ENCODE peak calls at places on chromosome X, in eight cellular contexts. One of them, this sample, is unnamed.

GRCh38 chrX:125497667-125498066 is 178.0 kb downstream of the TEX13C start:
- DNase-seq in KBM-7: no peak
- DNase-seq in NCI-H345: no peak
- DNase-seq in cardiac muscle cell: no peak
- DNase-seq in stromal cell of bone marrow: no peak
- DNase-seq in caudate nucleus: no peak
- DNase-seq in ecto neural progenitor cell: no peak
- DNase-seq in foreskin fibroblast: no peak
- DNase-seq in this sample: no peak

GRCh38 chrX:45233541-45233940 is 32.9 kb upstream of the DIPK2B start:
- DNase-seq in KBM-7: no peak
- DNase-seq in cardiac muscle cell: no peak
- DNase-seq in stromal cell of bone marrow: peak; percentile 13
- DNase-seq in NCI-H345: no peak
- DNase-seq in foreskin fibroblast: peak; percentile 2
- DNase-seq in ecto neural progenitor cell: no peak
- DNase-seq in caudate nucleus: no peak
- DNase-seq in this sample: no peak

GRCh38 chrX:41265615-41266014 is 68.3 kb upstream of the DDX3X start:
- DNase-seq in KBM-7: peak; percentile 38
- DNase-seq in foreskin fibroblast: peak; percentile 46
- DNase-seq in caudate nucleus: no peak
- DNase-seq in cardiac muscle cell: no peak
- DNase-seq in stromal cell of bone marrow: peak; percentile 86
- DNase-seq in NCI-H345: no peak
- DNase-seq in ecto neural progenitor cell: no peak
- DNase-seq in this sample: no peak

GRCh38 chrX:2685886-2686285 is 5.2 kb upstream of the CD99 start:
- DNase-seq in foreskin fibroblast: no peak
- DNase-seq in caudate nucleus: no peak
- DNase-seq in ecto neural progenitor cell: no peak
- DNase-seq in stromal cell of bone marrow: no peak
- DNase-seq in cardiac muscle cell: no peak
- DNase-seq in KBM-7: no peak
- DNase-seq in NCI-H345: no peak
- DNase-seq in this sample: no peak

GRCh38 chrX:39941332-39941920 is 156.3 kb downstream of the BCOR start:
- DNase-seq in foreskin fibroblast: no peak
- DNase-seq in cardiac muscle cell: no peak
- DNase-seq in ecto neural progenitor cell: no peak
- DNase-seq in NCI-H345: no peak
- DNase-seq in KBM-7: no peak
- DNase-seq in stromal cell of bone marrow: no peak
- DNase-seq in caudate nucleus: no peak
- DNase-seq in this sample: no peak

GRCh38 chrX:14673764-14674163 is 144.4 kb downstream of the GLRA2 start:
- DNase-seq in caudate nucleus: peak; percentile 1
- DNase-seq in NCI-H345: peak; percentile 82
- DNase-seq in foreskin fibroblast: peak; percentile 89
- DNase-seq in KBM-7: no peak
- DNase-seq in stromal cell of bone marrow: peak; percentile 60
- DNase-seq in cardiac muscle cell: no peak
- DNase-seq in ecto neural progenitor cell: no peak
- DNase-seq in this sample: peak; percentile 39

GRCh38 chrX:136147966-136148365 is 633 bp downstream of the FHL1 start:
- DNase-seq in stromal cell of bone marrow: no peak
- DNase-seq in NCI-H345: no peak
- DNase-seq in foreskin fibroblast: peak; percentile 9
- DNase-seq in KBM-7: no peak
- DNase-seq in ecto neural progenitor cell: no peak
- DNase-seq in cardiac muscle cell: no peak
- DNase-seq in caudate nucleus: no peak
- DNase-seq in this sample: no peak

GRCh38 chrX:137195991-137196390 is 162.2 kb upstream of the GPR101 start:
- DNase-seq in ecto neural progenitor cell: no peak
- DNase-seq in foreskin fibroblast: no peak
- DNase-seq in stromal cell of bone marrow: peak; percentile 6
- DNase-seq in caudate nucleus: peak; percentile 73
- DNase-seq in NCI-H345: no peak
- DNase-seq in KBM-7: no peak
- DNase-seq in cardiac muscle cell: no peak
- DNase-seq in this sample: no peak

GRCh38 chrX:119272882-119273806 is 37.1 kb downstream of the PGRMC1 start:
- DNase-seq in ecto neural progenitor cell: peak; percentile 79
- DNase-seq in foreskin fibroblast: peak; percentile 60
- DNase-seq in KBM-7: no peak
- DNase-seq in cardiac muscle cell: peak; percentile 29
- DNase-seq in NCI-H345: no peak
- DNase-seq in caudate nucleus: no peak
- DNase-seq in stromal cell of bone marrow: no peak
- DNase-seq in this sample: no peak

GRCh38 chrX:134801267-134801666 is 143.0 kb upstream of the PLAC1 start:
- DNase-seq in ecto neural progenitor cell: no peak
- DNase-seq in foreskin fibroblast: no peak
- DNase-seq in stromal cell of bone marrow: no peak
- DNase-seq in cardiac muscle cell: no peak
- DNase-seq in KBM-7: peak; percentile 64
- DNase-seq in NCI-H345: peak; percentile 13
- DNase-seq in caudate nucleus: no peak
- DNase-seq in this sample: peak; percentile 32

GRCh38 chrX:151695583-151695930 is 299 bp downstream of the PRRG3 start:
- DNase-seq in caudate nucleus: no peak
- DNase-seq in stromal cell of bone marrow: no peak
- DNase-seq in KBM-7: no peak
- DNase-seq in ecto neural progenitor cell: no peak
- DNase-seq in cardiac muscle cell: no peak
- DNase-seq in foreskin fibroblast: no peak
- DNase-seq in NCI-H345: no peak
- DNase-seq in this sample: no peak

GRCh38 chrX:151722241-151722846 is 6.5 kb downstream of the FATE1 start:
- DNase-seq in foreskin fibroblast: peak; percentile 1
- DNase-seq in cardiac muscle cell: peak; percentile 73
- DNase-seq in KBM-7: no peak
- DNase-seq in stromal cell of bone marrow: no peak
- DNase-seq in ecto neural progenitor cell: peak; percentile 66
- DNase-seq in caudate nucleus: no peak
- DNase-seq in NCI-H345: no peak
- DNase-seq in this sample: peak; percentile 7